ENCODE peak calls at places on chromosomes 16 and 17, in ten cellular contexts. L is memory B cell, U is GM19239, R is MCF 10A, D is neural crest cell, X is GM13976, O is hypothalamus, J is HTR-8/SVneo, V is stomach, P is HS-5. F is an unnamed sample.

GRCh38 chr17:35257080-35257701 is 14.3 kb downstream of the SLFN5 start:
- DNase-seq in X (no peak), J (peak), R (peak), D (no peak), U (no peak), P (no peak), V (peak), O (no peak), L (no peak), F (no peak)

GRCh38 chr16:8583199-8583598 is 7.1 kb downstream of the TMEM114 start:
- DNase-seq in D (no peak), X (no peak), P (no peak), L (no peak), O (no peak), V (no peak), J (no peak), U (no peak), R (no peak), F (no peak)

GRCh38 chr16:80670170-80670865 is 129.5 kb downstream of the DYNLRB2 start:
- DNase-seq in J (no peak), X (no peak), V (no peak), R (no peak), L (peak), O (no peak), P (no peak), U (no peak), D (no peak), F (no peak)

GRCh38 chr17:27631409-27631755 is 394 bp downstream of the LGALS9 start:
- DNase-seq in P (no peak), X (peak), D (no peak), L (peak), U (no peak), J (no peak), R (no peak), O (no peak), V (no peak), F (no peak)

GRCh38 chr17:81339502-81340296 is 44.6 kb upstream of the SLC38A10 start:
- DNase-seq in R (no peak), D (no peak), P (no peak), J (no peak), O (no peak), X (no peak), U (no peak), L (no peak), V (no peak), F (no peak)

GRCh38 chr16:55370762-55371482 is 46.9 kb downstream of the IRX6 start:
- DNase-seq in O (peak), P (no peak), X (no peak), J (peak), L (no peak), R (no peak), D (peak), V (peak), U (no peak), F (peak)

GRCh38 chr16:31186930-31187807 is 7.2 kb downstream of the FUS start:
- DNase-seq in J (no peak), V (no peak), P (no peak), O (no peak), D (no peak), R (no peak), U (no peak), L (no peak), X (no peak), F (no peak)

GRCh38 chr17:19346351-19347255 is 15.9 kb downstream of the B9D1 start:
- DNase-seq in D (no peak), U (no peak), L (no peak), J (peak), V (peak), O (no peak), R (peak), X (peak), P (peak), F (peak)

GRCh38 chr16:89602273-89602951 is 11.0 kb upstream of the DPEP1 start:
- DNase-seq in V (no peak), X (peak), D (peak), L (no peak), R (peak), P (peak), U (no peak), J (peak), O (peak), F (peak)

GRCh38 chr16:11152677-11153321 is 103.2 kb downstream of the SOCS1 start:
- DNase-seq in V (no peak), L (no peak), J (no peak), O (no peak), U (no peak), D (no peak), P (no peak), R (no peak), X (no peak), F (no peak)

GRCh38 chr16:62077998-62078397 is 41.8 kb upstream of the CDH8 start:
- DNase-seq in X (no peak), L (no peak), O (no peak), D (peak), P (no peak), R (peak), J (no peak), V (no peak), U (no peak), F (no peak)

GRCh38 chr16:70767377-70768204 is 33.4 kb downstream of the VAC14 start:
- DNase-seq in D (no peak), L (no peak), P (no peak), R (peak), V (no peak), J (no peak), X (no peak), U (no peak), O (no peak), F (no peak)

GRCh38 chr16:29665294-29666077 is 2.4 kb downstream of the SPN start:
- DNase-seq in R (no peak), P (no peak), V (no peak), X (no peak), L (no peak), U (no peak), J (no peak), D (no peak), O (no peak), F (no peak)

GRCh38 chr16:86876499-86876898 is 298.1 kb downstream of the FOXL1 start:
- DNase-seq in D (no peak), V (no peak), J (no peak), O (no peak), X (no peak), P (no peak), R (no peak), U (no peak), L (no peak), F (no peak)

GRCh38 chr16:59907671-59908070 is 1173.6 kb upstream of the GOT2 start:
- DNase-seq in V (no peak), J (no peak), U (no peak), O (no peak), X (no peak), L (no peak), R (no peak), P (no peak), D (no peak), F (no peak)

GRCh38 chr16:84423416-84423837 is 55.1 kb downstream of the ATP2C2 start:
- DNase-seq in L (no peak), J (no peak), R (peak), V (no peak), U (no peak), O (no peak), X (peak), P (no peak), D (no peak), F (no peak)

GRCh38 chr17:1606352-1606985 is 22.2 kb downstream of the SLC43A2 start:
- DNase-seq in X (peak), U (no peak), V (no peak), J (no peak), O (no peak), D (no peak), L (no peak), R (no peak), P (no peak), F (no peak)

GRCh38 chr17:7850970-7851437 is 3.9 kb upstream of the TMEM88 start:
- DNase-seq in D (no peak), O (no peak), R (no peak), V (no peak), X (no peak), U (no peak), J (no peak), P (no peak), L (no peak), F (no peak)

GRCh38 chr16:70018254-70018653 is 67.1 kb downstream of the CLEC18A start:
- DNase-seq in D (no peak), R (peak), V (no peak), J (no peak), X (peak), L (peak), O (no peak), P (no peak), U (no peak), F (no peak)

GRCh38 chr17:49914664-49915063 is 54.3 kb upstream of the DLX4 start:
- DNase-seq in J (no peak), R (no peak), P (no peak), V (no peak), D (no peak), X (no peak), U (no peak), O (no peak), L (no peak), F (no peak)

GRCh38 chr17:59366040-59366757 is 34.7 kb downstream of the YPEL2 start:
- DNase-seq in O (no peak), U (no peak), V (peak), J (no peak), L (no peak), P (no peak), R (no peak), X (no peak), D (no peak), F (no peak)

GRCh38 chr17:38579934-38580333 is 25.8 kb downstream of the SRCIN1 start:
- DNase-seq in R (peak), V (peak), L (no peak), J (peak), P (no peak), X (peak), O (peak), U (no peak), D (no peak), F (no peak)